ENCODE peak calls at places on chromosomes 12 and 14, in nine cellular contexts. Z, Y, U, K, Q, T, M, L and R are unnamed samples.

GRCh38 chr12:26833692-26834168 is 736 bp upstream of the ITPR2 start:
- DNase-seq in Z (peak; percentile 28), Y (peak; percentile 69), U (peak; percentile 19), K (peak; percentile 70), Q (peak; percentile 69), T (no peak), M (peak; percentile 73), L (peak; percentile 64), R (no peak)

GRCh38 chr14:64879635-64880381 is at the start of gene SPTB:
- DNase-seq in Z (peak; percentile 30), Y (no peak), U (no peak), K (peak; percentile 11), Q (no peak), T (no peak), M (no peak), L (peak; percentile 71), R (no peak)

GRCh38 chr14:96614528-96614927 is 112.3 kb downstream of the PAPOLA start:
- DNase-seq in Z (no peak), Y (no peak), U (no peak), K (no peak), Q (no peak), T (no peak), M (no peak), L (no peak), R (no peak)

GRCh38 chr12:111868676-111869588 is 26.9 kb downstream of the MAPKAPK5 start:
- DNase-seq in Z (no peak), Y (no peak), U (no peak), K (no peak), Q (no peak), T (no peak), M (no peak), L (no peak), R (no peak)

GRCh38 chr12:15910468-15910863 is 666 bp upstream of the DERA start:
- DNase-seq in Z (no peak), Y (no peak), U (no peak), K (no peak), Q (no peak), T (no peak), M (no peak), L (no peak), R (no peak)

GRCh38 chr14:61543946-61544345 is 151.4 kb upstream of the HIF1A start:
- DNase-seq in Z (no peak), Y (no peak), U (no peak), K (no peak), Q (no peak), T (no peak), M (no peak), L (peak; percentile 25), R (no peak)

GRCh38 chr14:64501326-64502171 is 2.1 kb downstream of the ZBTB25 start:
- DNase-seq in Z (peak; percentile 69), Y (peak; percentile 88), U (peak; percentile 82), K (peak; percentile 67), Q (peak; percentile 32), T (no peak), M (peak; percentile 92), L (no peak), R (no peak)

GRCh38 chr12:95102916-95103671 is 29.7 kb upstream of the NR2C1 start:
- DNase-seq in Z (peak; percentile 49), Y (peak; percentile 31), U (peak; percentile 94), K (peak; percentile 87), Q (no peak), T (peak; percentile 90), M (no peak), L (no peak), R (peak; percentile 72)

GRCh38 chr12:91225316-91225715 is 42.7 kb upstream of the DCN start:
- DNase-seq in Z (no peak), Y (peak; percentile 41), U (peak; percentile 33), K (peak; percentile 74), Q (no peak), T (no peak), M (no peak), L (no peak), R (no peak)

GRCh38 chr12:69095765-69096477 is 143.4 kb upstream of the CPSF6 start:
- DNase-seq in Z (no peak), Y (peak; percentile 48), U (peak; percentile 34), K (no peak), Q (no peak), T (no peak), M (no peak), L (no peak), R (no peak)

GRCh38 chr12:114501474-114501807 is 95.5 kb upstream of the TBX5 start:
- DNase-seq in Z (no peak), Y (no peak), U (no peak), K (no peak), Q (no peak), T (no peak), M (no peak), L (no peak), R (no peak)

GRCh38 chr14:72611956-72612500 is 281.9 kb downstream of the DPF3 start:
- DNase-seq in Z (no peak), Y (no peak), U (no peak), K (no peak), Q (no peak), T (no peak), M (peak; percentile 10), L (no peak), R (no peak)

GRCh38 chr12:2298556-2299195 is 245.9 kb downstream of the CACNA1C start:
- DNase-seq in Z (no peak), Y (no peak), U (no peak), K (no peak), Q (no peak), T (no peak), M (peak; percentile 44), L (no peak), R (no peak)

GRCh38 chr12:2294651-2295475 is 242.1 kb downstream of the CACNA1C start:
- DNase-seq in Z (no peak), Y (peak; percentile 91), U (peak; percentile 57), K (peak; percentile 76), Q (no peak), T (no peak), M (peak; percentile 77), L (no peak), R (no peak)

GRCh38 chr12:2297658-2298057 is 244.9 kb downstream of the CACNA1C start:
- DNase-seq in Z (no peak), Y (no peak), U (no peak), K (no peak), Q (no peak), T (no peak), M (no peak), L (no peak), R (peak; percentile 39)

GRCh38 chr12:2295941-2296461 is 243.2 kb downstream of the CACNA1C start:
- DNase-seq in Z (no peak), Y (peak; percentile 51), U (peak; percentile 81), K (peak; percentile 91), Q (no peak), T (no peak), M (peak; percentile 12), L (no peak), R (no peak)

GRCh38 chr12:2297004-2297403 is 244.2 kb downstream of the CACNA1C start:
- DNase-seq in Z (no peak), Y (no peak), U (no peak), K (no peak), Q (no peak), T (no peak), M (peak; percentile 52), L (no peak), R (no peak)
- H3K4me3 ChIP-seq in Z (no peak overlapping the region), Y (no peak overlapping the region), U (no peak overlapping the region), K (no peak overlapping the region), Q (no peak overlapping the region), T (no peak overlapping the region), M (no peak overlapping the region), L (no peak overlapping the region), R (no peak overlapping the region)

DNA sequence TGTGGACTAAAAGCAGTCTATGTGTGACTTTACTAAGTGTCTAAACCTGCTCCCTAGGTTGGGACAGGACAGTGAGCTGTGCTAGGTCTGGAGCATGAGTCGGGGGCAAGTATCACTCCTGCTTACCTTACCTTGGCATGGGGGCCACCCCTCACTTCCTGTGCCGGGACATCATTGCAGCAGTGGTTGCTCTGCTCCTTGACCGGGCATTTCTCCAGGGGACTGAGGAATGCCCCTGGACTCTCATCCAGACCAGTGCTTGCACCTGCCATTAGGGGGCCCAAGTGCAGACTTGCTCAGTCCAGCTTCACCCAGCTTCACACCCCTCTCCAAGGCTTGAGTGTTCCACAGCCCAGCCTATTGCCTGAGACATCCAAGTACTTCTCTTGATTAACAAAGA is 84.7 kb upstream of the NELL2 start:
- DNase-seq in Z (no peak), Y (no peak), U (no peak), K (no peak), Q (no peak), T (no peak), M (no peak), L (no peak), R (no peak)
- TF ChIP-seq CTCF in Z (no peak), Y (no peak), U (no peak), K (no peak), Q (no peak), T (no peak), M (no peak), L (no peak), R (peak; percentile 9)

GRCh38 chr12:119695034-119695433 is 27.1 kb downstream of the PRKAB1 start:
- DNase-seq in Z (no peak), Y (peak; percentile 19), U (no peak), K (no peak), Q (no peak), T (no peak), M (no peak), L (no peak), R (no peak)

GRCh38 chr12:119692410-119692809 is 24.5 kb downstream of the PRKAB1 start:
- DNase-seq in Z (no peak), Y (peak; percentile 78), U (no peak), K (peak; percentile 83), Q (no peak), T (no peak), M (no peak), L (no peak), R (no peak)

GRCh38 chr12:119693006-119693405 is 25.1 kb downstream of the PRKAB1 start:
- DNase-seq in Z (peak; percentile 87), Y (peak; percentile 98), U (peak; percentile 97), K (peak; percentile 98), Q (no peak), T (no peak), M (no peak), L (no peak), R (no peak)

GRCh38 chr12:119694111-119694510 is 26.2 kb downstream of the PRKAB1 start:
- DNase-seq in Z (no peak), Y (no peak), U (no peak), K (no peak), Q (no peak), T (no peak), M (no peak), L (no peak), R (no peak)

GRCh38 chr12:119693511-119693910 is 25.6 kb downstream of the PRKAB1 start:
- DNase-seq in Z (no peak), Y (no peak), U (peak; percentile 72), K (peak; percentile 30), Q (no peak), T (no peak), M (no peak), L (no peak), R (no peak)
- H3K4me3 ChIP-seq in Z (no peak overlapping the region), Y (no peak overlapping the region), U (no peak overlapping the region), K (no peak overlapping the region), Q (no peak overlapping the region), T (no peak overlapping the region), M (no peak overlapping the region), L (no peak overlapping the region), R (no peak overlapping the region)

GRCh38 chr12:124566181-124567034 is 1.0 kb downstream of the NCOR2 start:
- DNase-seq in Z (peak; percentile 92), Y (peak; percentile 78), U (peak; percentile 80), K (peak; percentile 90), Q (peak; percentile 88), T (no peak), M (peak; percentile 96), L (peak; percentile 76), R (no peak)
- TF ChIP-seq CTCF in Z (peak; percentile 15), Y (no peak), U (no peak), K (no peak), Q (no peak), T (no peak), M (no peak), L (no peak), R (no peak)

GRCh38 chr12:47781479-47782371 is 8.7 kb downstream of the SLC48A1 start:
- DNase-seq in Z (peak; percentile 88), Y (no peak), U (no peak), K (peak; percentile 37), Q (no peak), T (no peak), M (no peak), L (no peak), R (no peak)
- H3K4me3 ChIP-seq in Z (no peak overlapping the region), Y (no peak overlapping the region), U (no peak overlapping the region), K (no peak overlapping the region), Q (no peak overlapping the region), T (no peak overlapping the region), M (no peak overlapping the region), L (no peak overlapping the region), R (no peak overlapping the region)